ENCODE peak calls at places on chromosomes 4 and X, in seven cellular contexts. One of them, this sample, is unnamed.

GRCh38 chr4:153061971-153062370 is 125.8 kb downstream of the FHDC1 start:
- DNase-seq in LoVo: no peak
- DNase-seq in A549: no peak
- DNase-seq in uterus: no peak
- DNase-seq in C1 segment of cervical spinal cord: no peak
- DNase-seq in GM23248: no peak
- DNase-seq in activated CD8-positive, alpha-beta memory T cell treated with anti-CD3 and anti-CD28 coated beads for 1 hour: no peak
- DNase-seq in this sample: no peak

GRCh38 chr4:179130122-179130714 is 1688.0 kb upstream of the AGA start:
- DNase-seq in LoVo: no peak
- DNase-seq in A549: no peak
- DNase-seq in uterus: no peak
- DNase-seq in C1 segment of cervical spinal cord: no peak
- DNase-seq in GM23248: no peak
- DNase-seq in activated CD8-positive, alpha-beta memory T cell treated with anti-CD3 and anti-CD28 coated beads for 1 hour: no peak
- DNase-seq in this sample: no peak

GRCh38 chr4:25101836-25102235 is 58.4 kb downstream of the SEPSECS start:
- DNase-seq in LoVo: no peak
- DNase-seq in A549: no peak
- DNase-seq in uterus: no peak
- DNase-seq in C1 segment of cervical spinal cord: no peak
- DNase-seq in GM23248: no peak
- DNase-seq in activated CD8-positive, alpha-beta memory T cell treated with anti-CD3 and anti-CD28 coated beads for 1 hour: no peak
- DNase-seq in this sample: no peak

GRCh38 chr4:76235915-76236314 is 15.6 kb upstream of the FAM47E start:
- DNase-seq in LoVo: peak
- DNase-seq in A549: no peak
- DNase-seq in uterus: no peak
- DNase-seq in C1 segment of cervical spinal cord: no peak
- DNase-seq in GM23248: no peak
- DNase-seq in activated CD8-positive, alpha-beta memory T cell treated with anti-CD3 and anti-CD28 coated beads for 1 hour: no peak
- DNase-seq in this sample: no peak

GRCh38 chr4:114078636-114079035 is 99.2 kb upstream of the ARSJ start:
- DNase-seq in LoVo: no peak
- DNase-seq in A549: no peak
- DNase-seq in uterus: no peak
- DNase-seq in C1 segment of cervical spinal cord: no peak
- DNase-seq in GM23248: peak
- DNase-seq in activated CD8-positive, alpha-beta memory T cell treated with anti-CD3 and anti-CD28 coated beads for 1 hour: no peak
- DNase-seq in this sample: peak

GRCh38 chrX:129772796-129773431 is 6.8 kb upstream of the SASH3 start:
- DNase-seq in LoVo: no peak
- DNase-seq in A549: no peak
- DNase-seq in uterus: no peak
- DNase-seq in C1 segment of cervical spinal cord: peak
- DNase-seq in GM23248: no peak
- DNase-seq in activated CD8-positive, alpha-beta memory T cell treated with anti-CD3 and anti-CD28 coated beads for 1 hour: no peak
- DNase-seq in this sample: no peak

GRCh38 chr4:65340382-65341109 is 329.7 kb downstream of the EPHA5 start:
- DNase-seq in LoVo: no peak
- DNase-seq in A549: no peak
- DNase-seq in uterus: no peak
- DNase-seq in C1 segment of cervical spinal cord: no peak
- DNase-seq in GM23248: no peak
- DNase-seq in activated CD8-positive, alpha-beta memory T cell treated with anti-CD3 and anti-CD28 coated beads for 1 hour: no peak
- DNase-seq in this sample: no peak

GRCh38 chr4:72858328-72858727 is 211.2 kb downstream of the COX18 start:
- DNase-seq in LoVo: no peak
- DNase-seq in A549: peak
- DNase-seq in uterus: no peak
- DNase-seq in C1 segment of cervical spinal cord: no peak
- DNase-seq in GM23248: peak
- DNase-seq in activated CD8-positive, alpha-beta memory T cell treated with anti-CD3 and anti-CD28 coated beads for 1 hour: no peak
- DNase-seq in this sample: peak

GRCh38 chrX:153226344-153227190 is 47.5 kb downstream of the MAGEA1 start:
- DNase-seq in LoVo: peak
- DNase-seq in A549: peak
- DNase-seq in uterus: peak
- DNase-seq in C1 segment of cervical spinal cord: no peak
- DNase-seq in GM23248: peak
- DNase-seq in activated CD8-positive, alpha-beta memory T cell treated with anti-CD3 and anti-CD28 coated beads for 1 hour: no peak
- DNase-seq in this sample: peak

GRCh38 chr4:168656055-168656660 is 159.3 kb downstream of the PALLD start:
- DNase-seq in LoVo: no peak
- DNase-seq in A549: no peak
- DNase-seq in uterus: no peak
- DNase-seq in C1 segment of cervical spinal cord: no peak
- DNase-seq in GM23248: peak
- DNase-seq in activated CD8-positive, alpha-beta memory T cell treated with anti-CD3 and anti-CD28 coated beads for 1 hour: no peak
- DNase-seq in this sample: peak

GRCh38 chr4:76696109-76696508 is 201.8 kb downstream of the SOWAHB start:
- DNase-seq in LoVo: no peak
- DNase-seq in A549: no peak
- DNase-seq in uterus: no peak
- DNase-seq in C1 segment of cervical spinal cord: no peak
- DNase-seq in GM23248: peak
- DNase-seq in activated CD8-positive, alpha-beta memory T cell treated with anti-CD3 and anti-CD28 coated beads for 1 hour: no peak
- DNase-seq in this sample: no peak

GRCh38 chr4:151879705-151880104 is 118.9 kb upstream of the GATB start:
- DNase-seq in LoVo: no peak
- DNase-seq in A549: no peak
- DNase-seq in uterus: no peak
- DNase-seq in C1 segment of cervical spinal cord: no peak
- DNase-seq in GM23248: no peak
- DNase-seq in activated CD8-positive, alpha-beta memory T cell treated with anti-CD3 and anti-CD28 coated beads for 1 hour: no peak
- DNase-seq in this sample: no peak

GRCh38 chr4:141768954-141769353 is 132.6 kb downstream of the IL15 start:
- DNase-seq in LoVo: no peak
- DNase-seq in A549: peak
- DNase-seq in uterus: no peak
- DNase-seq in C1 segment of cervical spinal cord: no peak
- DNase-seq in GM23248: peak
- DNase-seq in activated CD8-positive, alpha-beta memory T cell treated with anti-CD3 and anti-CD28 coated beads for 1 hour: no peak
- DNase-seq in this sample: peak

GRCh38 chr4:38625508-38625907 is 38.5 kb upstream of the KLF3 start:
- DNase-seq in LoVo: no peak
- DNase-seq in A549: no peak
- DNase-seq in uterus: no peak
- DNase-seq in C1 segment of cervical spinal cord: no peak
- DNase-seq in GM23248: no peak
- DNase-seq in activated CD8-positive, alpha-beta memory T cell treated with anti-CD3 and anti-CD28 coated beads for 1 hour: no peak
- DNase-seq in this sample: no peak

GRCh38 chr4:87497141-87497540 is 32.0 kb downstream of the SPARCL1 start:
- DNase-seq in LoVo: no peak
- DNase-seq in A549: peak
- DNase-seq in uterus: no peak
- DNase-seq in C1 segment of cervical spinal cord: no peak
- DNase-seq in GM23248: no peak
- DNase-seq in activated CD8-positive, alpha-beta memory T cell treated with anti-CD3 and anti-CD28 coated beads for 1 hour: no peak
- DNase-seq in this sample: peak

GRCh38 chr4:180669637-180670036 is 1573.6 kb upstream of the TENM3 start:
- DNase-seq in LoVo: no peak
- DNase-seq in A549: no peak
- DNase-seq in uterus: no peak
- DNase-seq in C1 segment of cervical spinal cord: no peak
- DNase-seq in GM23248: no peak
- DNase-seq in activated CD8-positive, alpha-beta memory T cell treated with anti-CD3 and anti-CD28 coated beads for 1 hour: no peak
- DNase-seq in this sample: no peak

GRCh38 chrX:148416931-148417330 is 83.5 kb upstream of the AFF2 start:
- DNase-seq in LoVo: no peak
- DNase-seq in A549: no peak
- DNase-seq in uterus: no peak
- DNase-seq in C1 segment of cervical spinal cord: no peak
- DNase-seq in GM23248: peak
- DNase-seq in activated CD8-positive, alpha-beta memory T cell treated with anti-CD3 and anti-CD28 coated beads for 1 hour: no peak
- DNase-seq in this sample: peak

GRCh38 chr4:76590847-76591281 is 155.8 kb downstream of the SHROOM3 start:
- DNase-seq in LoVo: no peak
- DNase-seq in A549: no peak
- DNase-seq in uterus: no peak
- DNase-seq in C1 segment of cervical spinal cord: no peak
- DNase-seq in GM23248: peak
- DNase-seq in activated CD8-positive, alpha-beta memory T cell treated with anti-CD3 and anti-CD28 coated beads for 1 hour: no peak
- DNase-seq in this sample: no peak

GRCh38 chr4:123444298-123444731 is 47.7 kb downstream of the SPRY1 start:
- DNase-seq in LoVo: no peak
- DNase-seq in A549: no peak
- DNase-seq in uterus: no peak
- DNase-seq in C1 segment of cervical spinal cord: peak
- DNase-seq in GM23248: no peak
- DNase-seq in activated CD8-positive, alpha-beta memory T cell treated with anti-CD3 and anti-CD28 coated beads for 1 hour: no peak
- DNase-seq in this sample: peak

GRCh38 chrX:40266490-40267333 is 169.0 kb upstream of the BCOR start:
- DNase-seq in LoVo: peak
- DNase-seq in A549: peak
- DNase-seq in uterus: peak
- DNase-seq in C1 segment of cervical spinal cord: peak
- DNase-seq in GM23248: peak
- DNase-seq in activated CD8-positive, alpha-beta memory T cell treated with anti-CD3 and anti-CD28 coated beads for 1 hour: peak
- DNase-seq in this sample: peak

GRCh38 chr4:37243722-37244582 is 591 bp upstream of the NWD2 start:
- DNase-seq in LoVo: no peak
- DNase-seq in A549: peak
- DNase-seq in uterus: no peak
- DNase-seq in C1 segment of cervical spinal cord: no peak
- DNase-seq in GM23248: no peak
- DNase-seq in activated CD8-positive, alpha-beta memory T cell treated with anti-CD3 and anti-CD28 coated beads for 1 hour: no peak
- DNase-seq in this sample: peak

GRCh38 chr4:151537726-151538125 is 128.8 kb downstream of the FHIP1A start:
- DNase-seq in LoVo: no peak
- DNase-seq in A549: no peak
- DNase-seq in uterus: peak
- DNase-seq in C1 segment of cervical spinal cord: no peak
- DNase-seq in GM23248: peak
- DNase-seq in activated CD8-positive, alpha-beta memory T cell treated with anti-CD3 and anti-CD28 coated beads for 1 hour: no peak
- DNase-seq in this sample: peak

GRCh38 chrX:39903343-39903742 is 194.4 kb downstream of the BCOR start:
- DNase-seq in LoVo: no peak
- DNase-seq in A549: no peak
- DNase-seq in uterus: no peak
- DNase-seq in C1 segment of cervical spinal cord: no peak
- DNase-seq in GM23248: peak
- DNase-seq in activated CD8-positive, alpha-beta memory T cell treated with anti-CD3 and anti-CD28 coated beads for 1 hour: no peak
- DNase-seq in this sample: peak

GRCh38 chr4:168755643-168756482 is 254.2 kb downstream of the CBR4 start:
- DNase-seq in LoVo: no peak
- DNase-seq in A549: no peak
- DNase-seq in uterus: no peak
- DNase-seq in C1 segment of cervical spinal cord: no peak
- DNase-seq in GM23248: peak
- DNase-seq in activated CD8-positive, alpha-beta memory T cell treated with anti-CD3 and anti-CD28 coated beads for 1 hour: no peak
- DNase-seq in this sample: peak

GRCh38 chr4:21884615-21885014 is 64.0 kb downstream of the KCNIP4 start:
- DNase-seq in LoVo: no peak
- DNase-seq in A549: no peak
- DNase-seq in uterus: no peak
- DNase-seq in C1 segment of cervical spinal cord: no peak
- DNase-seq in GM23248: peak
- DNase-seq in activated CD8-positive, alpha-beta memory T cell treated with anti-CD3 and anti-CD28 coated beads for 1 hour: no peak
- DNase-seq in this sample: no peak

GRCh38 chr4:143625632-143626031 is 74.8 kb downstream of the FREM3 start:
- DNase-seq in LoVo: no peak
- DNase-seq in A549: no peak
- DNase-seq in uterus: no peak
- DNase-seq in C1 segment of cervical spinal cord: no peak
- DNase-seq in GM23248: no peak
- DNase-seq in activated CD8-positive, alpha-beta memory T cell treated with anti-CD3 and anti-CD28 coated beads for 1 hour: no peak
- DNase-seq in this sample: no peak

GRCh38 chr4:137749466-137749865 is 217.2 kb upstream of the PCDH18 start:
- DNase-seq in LoVo: no peak
- DNase-seq in A549: no peak
- DNase-seq in uterus: no peak
- DNase-seq in C1 segment of cervical spinal cord: no peak
- DNase-seq in GM23248: peak
- DNase-seq in activated CD8-positive, alpha-beta memory T cell treated with anti-CD3 and anti-CD28 coated beads for 1 hour: no peak
- DNase-seq in this sample: peak

GRCh38 chrX:63735882-63736281 is 49.1 kb downstream of the ARHGEF9 start:
- DNase-seq in LoVo: no peak
- DNase-seq in A549: no peak
- DNase-seq in uterus: no peak
- DNase-seq in C1 segment of cervical spinal cord: no peak
- DNase-seq in GM23248: no peak
- DNase-seq in activated CD8-positive, alpha-beta memory T cell treated with anti-CD3 and anti-CD28 coated beads for 1 hour: no peak
- DNase-seq in this sample: peak

GRCh38 chrX:97367149-97367548 is 483.4 kb downstream of the RPA4 start:
- DNase-seq in LoVo: no peak
- DNase-seq in A549: no peak
- DNase-seq in uterus: no peak
- DNase-seq in C1 segment of cervical spinal cord: no peak
- DNase-seq in GM23248: peak
- DNase-seq in activated CD8-positive, alpha-beta memory T cell treated with anti-CD3 and anti-CD28 coated beads for 1 hour: no peak
- DNase-seq in this sample: peak

GRCh38 chr4:56732301-56732700 is 51.2 kb upstream of the HOPX start:
- DNase-seq in LoVo: no peak
- DNase-seq in A549: no peak
- DNase-seq in uterus: no peak
- DNase-seq in C1 segment of cervical spinal cord: no peak
- DNase-seq in GM23248: no peak
- DNase-seq in activated CD8-positive, alpha-beta memory T cell treated with anti-CD3 and anti-CD28 coated beads for 1 hour: no peak
- DNase-seq in this sample: no peak

GRCh38 chr4:129344058-129344457 is 248.1 kb downstream of the C4orf33 start:
- DNase-seq in LoVo: peak
- DNase-seq in A549: peak
- DNase-seq in uterus: no peak
- DNase-seq in C1 segment of cervical spinal cord: no peak
- DNase-seq in GM23248: peak
- DNase-seq in activated CD8-positive, alpha-beta memory T cell treated with anti-CD3 and anti-CD28 coated beads for 1 hour: no peak
- DNase-seq in this sample: peak

GRCh38 chr4:26212528-26212927 is 108.3 kb upstream of the RBPJ start:
- DNase-seq in LoVo: no peak
- DNase-seq in A549: no peak
- DNase-seq in uterus: no peak
- DNase-seq in C1 segment of cervical spinal cord: no peak
- DNase-seq in GM23248: no peak
- DNase-seq in activated CD8-positive, alpha-beta memory T cell treated with anti-CD3 and anti-CD28 coated beads for 1 hour: no peak
- DNase-seq in this sample: no peak

GRCh38 chrX:46573896-46574336 is 351 bp downstream of the CHST7 start:
- DNase-seq in LoVo: peak
- DNase-seq in A549: peak
- DNase-seq in uterus: peak
- DNase-seq in C1 segment of cervical spinal cord: no peak
- DNase-seq in GM23248: peak
- DNase-seq in activated CD8-positive, alpha-beta memory T cell treated with anti-CD3 and anti-CD28 coated beads for 1 hour: peak
- DNase-seq in this sample: peak

GRCh38 chrX:40573763-40574162 is 7.0 kb upstream of the ATP6AP2 start:
- DNase-seq in LoVo: peak
- DNase-seq in A549: peak
- DNase-seq in uterus: no peak
- DNase-seq in C1 segment of cervical spinal cord: no peak
- DNase-seq in GM23248: peak
- DNase-seq in activated CD8-positive, alpha-beta memory T cell treated with anti-CD3 and anti-CD28 coated beads for 1 hour: no peak
- DNase-seq in this sample: peak

GRCh38 chr4:875818-876423 is 50.0 kb upstream of the CPLX1 start:
- DNase-seq in LoVo: no peak
- DNase-seq in A549: no peak
- DNase-seq in uterus: no peak
- DNase-seq in C1 segment of cervical spinal cord: no peak
- DNase-seq in GM23248: no peak
- DNase-seq in activated CD8-positive, alpha-beta memory T cell treated with anti-CD3 and anti-CD28 coated beads for 1 hour: no peak
- DNase-seq in this sample: no peak

GRCh38 chr4:120156115-120156718 is 89.6 kb upstream of the MAD2L1 start:
- DNase-seq in LoVo: peak
- DNase-seq in A549: peak
- DNase-seq in uterus: peak
- DNase-seq in C1 segment of cervical spinal cord: no peak
- DNase-seq in GM23248: peak
- DNase-seq in activated CD8-positive, alpha-beta memory T cell treated with anti-CD3 and anti-CD28 coated beads for 1 hour: no peak
- DNase-seq in this sample: peak

GRCh38 chr4:55468724-55469123 is 73.0 kb downstream of the TMEM165 start:
- DNase-seq in LoVo: no peak
- DNase-seq in A549: peak
- DNase-seq in uterus: no peak
- DNase-seq in C1 segment of cervical spinal cord: no peak
- DNase-seq in GM23248: peak
- DNase-seq in activated CD8-positive, alpha-beta memory T cell treated with anti-CD3 and anti-CD28 coated beads for 1 hour: no peak
- DNase-seq in this sample: peak

GRCh38 chr4:100109921-100110320 is 80.3 kb downstream of the DDIT4L start:
- DNase-seq in LoVo: no peak
- DNase-seq in A549: no peak
- DNase-seq in uterus: no peak
- DNase-seq in C1 segment of cervical spinal cord: no peak
- DNase-seq in GM23248: no peak
- DNase-seq in activated CD8-positive, alpha-beta memory T cell treated with anti-CD3 and anti-CD28 coated beads for 1 hour: no peak
- DNase-seq in this sample: no peak

This sample was measured in fibroblast of mammary gland.